ENCODE peak calls at places on chromosomes 1 and 21, in six cellular contexts. G is GM12878, V is sigmoid colon, X is esophagus muscularis mucosa, Q is suprapubic skin, M is HCT116. O is an unnamed sample.

GRCh38 chr1:155070721-155071556 is 7.4 kb downstream of the EFNA4 start:
- DNase-seq in G (no peak), V (peak; percentile 90), X (no peak), Q (peak; percentile 88), M (no peak), O (peak; percentile 93)

GRCh38 chr1:178724386-178724733 is 684 bp upstream of the RALGPS2 start:
- DNase-seq in G (no peak), V (no peak), X (no peak), Q (no peak), M (no peak), O (no peak)

GRCh38 chr21:39258207-39258606 is 55.2 kb downstream of the BRWD1 start:
- DNase-seq in G (no peak), V (no peak), X (no peak), Q (no peak), M (no peak), O (no peak)

GRCh38 chr1:10122926-10123325 is 87.4 kb upstream of the KIF1B start:
- DNase-seq in G (no peak), V (peak; percentile 75), X (no peak), Q (no peak), M (no peak), O (no peak)

GRCh38 chr1:14593279-14593678 is 5.2 kb upstream of the KAZN start:
- DNase-seq in G (no peak), V (no peak), X (no peak), Q (no peak), M (no peak), O (no peak)

GRCh38 chr1:54969879-54970278 is 10.5 kb upstream of the TMEM61 start:
- DNase-seq in G (no peak), V (no peak), X (no peak), Q (no peak), M (no peak), O (no peak)

GRCh38 chr1:44489481-44489880 is 84.4 kb downstream of the RNF220 start:
- DNase-seq in G (no peak), V (no peak), X (no peak), Q (no peak), M (no peak), O (no peak)

GRCh38 chr21:38712076-38712475 is 93.7 kb upstream of the ETS2 start:
- DNase-seq in G (no peak), V (no peak), X (no peak), Q (no peak), M (peak; percentile 31), O (no peak)

GRCh38 chr1:118007391-118007790 is 77.9 kb downstream of the WDR3 start:
- DNase-seq in G (no peak), V (no peak), X (no peak), Q (no peak), M (no peak), O (no peak)

GRCh38 chr1:41435570-41436178 is 48.8 kb downstream of the EDN2 start:
- DNase-seq in G (no peak), V (no peak), X (no peak), Q (no peak), M (no peak), O (no peak)

GRCh38 chr1:63792152-63792551 is 18.3 kb downstream of the ROR1 start:
- DNase-seq in G (no peak), V (no peak), X (no peak), Q (no peak), M (no peak), O (no peak)

GRCh38 chr1:245762396-245762910 is 607.7 kb downstream of the KIF26B start:
- DNase-seq in G (no peak), V (no peak), X (no peak), Q (no peak), M (no peak), O (no peak)

GRCh38 chr1:204961765-204962419 is 81.1 kb upstream of the CNTN2 start:
- DNase-seq in G (no peak), V (no peak), X (no peak), Q (no peak), M (no peak), O (no peak)

GRCh38 chr1:209086486-209087192 is 496.9 kb upstream of the CAMK1G start:
- DNase-seq in G (peak; percentile 77), V (no peak), X (no peak), Q (no peak), M (no peak), O (no peak)

GRCh38 chr21:29586696-29587095 is 288.0 kb downstream of the BACH1 start:
- DNase-seq in G (no peak), V (no peak), X (no peak), Q (no peak), M (no peak), O (no peak)

GRCh38 chr1:94319319-94320180 is 82.2 kb upstream of the ARHGAP29 start:
- DNase-seq in G (no peak), V (no peak), X (no peak), Q (no peak), M (no peak), O (no peak)
- TF ChIP-seq POLR2AphosphoS5 in G (no peak), V (no peak), X (no peak), Q (no peak), M (peak; percentile 17), O (no peak)

GRCh38 chr1:152759453-152760173 is 1.8 kb downstream of the KPRP start:
- DNase-seq in G (no peak), V (no peak), X (no peak), Q (no peak), M (no peak), O (no peak)
- H3K9me3 ChIP-seq in G (no peaks in the 10 kb centered on the region), V (no peaks in the 10 kb centered on the region), X (no peaks in the 10 kb centered on the region), Q (no peaks in the 10 kb centered on the region), M (no peaks in the 10 kb centered on the region), O (no peaks in the 10 kb centered on the region)

GRCh38 chr21:46324390-46325072 is 575 bp downstream of the PCNT start:
- DNase-seq in G (no peak), V (peak; percentile 93), X (peak; percentile 93), Q (peak; percentile 91), M (peak; percentile 46), O (peak; percentile 96)
- TF ChIP-seq POLR2AphosphoS5 in G (no peak), V (peak; percentile 40), X (peak; percentile 13), Q (no peak), M (peak; percentile 80), O (peak; percentile 52)

GRCh38 chr1:15820478-15820877 is 13.0 kb upstream of the UQCRHL start:
- DNase-seq in G (no peak), V (no peak), X (no peak), Q (no peak), M (no peak), O (peak; percentile 18)

GRCh38 chr1:15816674-15817073 is 9.2 kb upstream of the UQCRHL start:
- DNase-seq in G (no peak), V (no peak), X (no peak), Q (no peak), M (no peak), O (no peak)
- H3K9me3 ChIP-seq in G (no peaks in the 10 kb centered on the region), V (no peaks in the 10 kb centered on the region), X (no peaks in the 10 kb centered on the region), Q (no peaks in the 10 kb centered on the region), M (no peaks in the 10 kb centered on the region), O (no peaks in the 10 kb centered on the region)

DNA sequence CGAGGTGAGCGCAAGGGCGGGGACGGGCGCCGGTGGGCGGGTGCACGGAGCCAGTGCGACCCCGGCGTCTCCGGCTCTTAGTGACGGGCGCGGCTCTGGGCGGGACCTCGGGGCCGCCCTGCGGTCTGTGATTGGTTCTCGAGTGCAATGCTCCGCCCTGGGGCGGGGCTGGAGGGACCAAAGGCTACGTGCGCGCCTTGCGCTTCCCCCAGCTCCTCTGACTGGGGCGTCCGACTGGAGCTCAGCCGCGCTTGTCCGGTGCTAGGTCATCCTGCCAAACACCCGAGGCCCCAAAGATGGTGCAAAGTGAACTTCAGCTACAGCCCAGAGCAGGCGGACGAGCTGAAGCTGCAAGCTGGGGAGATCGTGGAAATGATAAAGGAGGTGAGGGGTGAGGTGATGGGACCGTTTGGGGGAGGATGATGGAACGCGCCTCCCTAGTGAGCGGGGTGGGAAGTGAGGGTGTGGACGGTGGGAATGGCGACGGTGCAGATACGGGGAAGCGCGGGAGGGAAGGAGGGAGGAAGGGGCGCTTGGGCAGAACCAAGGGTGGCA is 811 bp downstream of the SH3D21 start:
- DNase-seq in G (peak; percentile 80), V (peak; percentile 96), X (peak; percentile 96), Q (peak; percentile 94), M (peak; percentile 72), O (peak; percentile 98)
- TF ChIP-seq POLR2AphosphoS5 in G (peak; percentile 91), V (peak; percentile 89), X (peak; percentile 83), Q (no peak), M (peak; percentile 95), O (peak; percentile 87)

GRCh38 chr1:21573971-21574458 is 64.8 kb downstream of the ALPL start:
- DNase-seq in G (no peak), V (peak; percentile 77), X (no peak), Q (no peak), M (peak; percentile 53), O (peak; percentile 88)

GRCh38 chr1:21572735-21573277 is 63.6 kb downstream of the ALPL start:
- DNase-seq in G (no peak), V (no peak), X (no peak), Q (no peak), M (no peak), O (no peak)

GRCh38 chr1:21572141-21572540 is 62.9 kb downstream of the ALPL start:
- DNase-seq in G (no peak), V (no peak), X (no peak), Q (no peak), M (no peak), O (no peak)

GRCh38 chr1:21574464-21575151 is 65.4 kb downstream of the ALPL start:
- DNase-seq in G (no peak), V (no peak), X (no peak), Q (no peak), M (no peak), O (peak; percentile 82)

GRCh38 chr1:21573475-21573874 is 64.3 kb downstream of the ALPL start:
- DNase-seq in G (no peak), V (no peak), X (no peak), Q (no peak), M (no peak), O (no peak)
- H3K9me3 ChIP-seq in G (no peaks in the 10 kb centered on the region), V (no peaks in the 10 kb centered on the region), X (no peaks in the 10 kb centered on the region), Q (no peaks in the 10 kb centered on the region), M (no peaks in the 10 kb centered on the region), O (no peaks in the 10 kb centered on the region)

GRCh38 chr1:8042134-8042533 is 16.0 kb upstream of the ERRFI1 start:
- DNase-seq in G (no peak), V (no peak), X (no peak), Q (no peak), M (no peak), O (no peak)

GRCh38 chr1:8043621-8044020 is 17.5 kb upstream of the ERRFI1 start:
- DNase-seq in G (no peak), V (peak; percentile 75), X (no peak), Q (no peak), M (no peak), O (no peak)

GRCh38 chr1:8051650-8052049 is 25.5 kb upstream of the ERRFI1 start:
- DNase-seq in G (no peak), V (no peak), X (no peak), Q (no peak), M (no peak), O (no peak)

GRCh38 chr1:8047112-8047511 is 21.0 kb upstream of the ERRFI1 start:
- DNase-seq in G (no peak), V (no peak), X (no peak), Q (no peak), M (no peak), O (no peak)

GRCh38 chr1:8047686-8048522 is 21.8 kb upstream of the ERRFI1 start:
- DNase-seq in G (no peak), V (peak; percentile 70), X (no peak), Q (no peak), M (peak; percentile 81), O (no peak)
- TF ChIP-seq POLR2AphosphoS5 in G (no peak), V (peak; percentile 62), X (no peak), Q (no peak), M (peak; percentile 68), O (no peak)

O was measured in spleen.